ENCODE peak calls at places on chromosome 3, in six cellular contexts. L is HT1080; X is GDM1; C is stimulated activated CD8-positive, alpha-beta memory T cell treated with anti-CD3 and anti-CD28 coated beads, Interleukin-4, amount 100 ng/mL, for 48 hours; A is tibial artery; O is sigmoid colon. J is an unnamed sample.

GRCh38 chr3:128390867-128391266 is 75.8 kb downstream of the DNAJB8 start:
- DNase-seq in L (no peak), X (no peak), C (no peak), A (no peak), O (no peak), J (no peak)

GRCh38 chr3:134655706-134656105 is 4.9 kb upstream of the KY start:
- DNase-seq in L (no peak), X (no peak), C (no peak), A (no peak), O (no peak), J (no peak)

GRCh38 chr3:85939026-85939616 is 980.3 kb downstream of the CADM2 start:
- DNase-seq in L (peak), X (no peak), C (no peak), A (no peak), O (no peak), J (no peak)

GRCh38 chr3:133926736-133927542 is 31.3 kb upstream of the RAB6B start:
- DNase-seq in L (no peak), X (no peak), C (no peak), A (no peak), O (no peak), J (peak)

GRCh38 chr3:112353365-112353764 is 20.4 kb downstream of the CD200 start:
- DNase-seq in L (no peak), X (no peak), C (no peak), A (no peak), O (no peak), J (no peak)

GRCh38 chr3:64240445-64240844 is 15.2 kb upstream of the PRICKLE2 start:
- DNase-seq in L (no peak), X (no peak), C (no peak), A (no peak), O (no peak), J (no peak)

GRCh38 chr3:61956236-61956635 is 394.9 kb downstream of the PTPRG start:
- DNase-seq in L (peak), X (no peak), C (no peak), A (no peak), O (no peak), J (no peak)

GRCh38 chr3:134650431-134651346 is at the start of gene KY:
- DNase-seq in L (no peak), X (no peak), C (peak), A (no peak), O (no peak), J (no peak)

GRCh38 chr3:28328188-28329151 is 20.1 kb upstream of the ZCWPW2 start:
- DNase-seq in L (no peak), X (no peak), C (no peak), A (no peak), O (no peak), J (no peak)

GRCh38 chr3:41405466-41405865 is 206.2 kb downstream of the CTNNB1 start:
- DNase-seq in L (peak), X (no peak), C (no peak), A (no peak), O (no peak), J (no peak)